ENCODE peak calls at places on chromosomes 5 and 9, in seven cellular contexts. J, L, B, G, W, Y and S are unnamed samples.

GRCh38 chr9:127838375-127839078 is 15.9 kb downstream of the ENG start:
- DNase-seq in B (no peak), Y (peak), W (peak), J (peak), G (no peak), L (peak), S (peak)

GRCh38 chr5:79613571-79613970 is 1.3 kb downstream of the TENT2 start:
- DNase-seq in G (no peak), J (no peak), B (no peak), W (peak), L (no peak), Y (no peak), S (no peak)

GRCh38 chr5:97102010-97102470 is 40.4 kb downstream of the LIX1 start:
- DNase-seq in L (no peak), Y (no peak), W (no peak), B (no peak), J (no peak), G (no peak), S (no peak)

GRCh38 chr5:142421625-142422397 is 97.0 kb upstream of the SPRY4 start:
- DNase-seq in W (no peak), L (no peak), Y (no peak), J (no peak), B (no peak), G (no peak), S (no peak)

GRCh38 chr9:117485176-117485575 is 70.3 kb upstream of the ASTN2 start:
- DNase-seq in B (no peak), L (no peak), Y (no peak), G (no peak), J (no peak), W (peak), S (no peak)

GRCh38 chr5:6545036-6545693 is 87.7 kb downstream of the NSUN2 start:
- DNase-seq in L (no peak), G (no peak), B (no peak), J (no peak), W (no peak), Y (peak), S (no peak)

GRCh38 chr5:151739939-151740335 is 18.5 kb downstream of the ATOX1 start:
- DNase-seq in B (no peak), J (no peak), L (peak), G (no peak), Y (no peak), W (peak), S (peak)

GRCh38 chr9:107214381-107214780 is 68.7 kb upstream of the RAD23B start:
- DNase-seq in L (no peak), Y (no peak), J (no peak), G (no peak), B (no peak), W (peak), S (no peak)

GRCh38 chr5:82312373-82312856 is 34.3 kb upstream of the RPS23 start:
- DNase-seq in B (no peak), J (peak), G (peak), L (peak), Y (peak), W (peak), S (no peak)

GRCh38 chr5:149175346-149176113 is 34.2 kb downstream of the ABLIM3 start:
- DNase-seq in Y (no peak), L (no peak), B (no peak), G (no peak), W (no peak), J (peak), S (no peak)

GRCh38 chr5:172640822-172641358 is at the start of gene NEURL1B:
- DNase-seq in Y (no peak), W (peak), B (no peak), L (no peak), G (peak), J (peak), S (no peak)

GRCh38 chr9:26229324-26230054 is 551.2 kb upstream of the TUSC1 start:
- DNase-seq in B (no peak), G (no peak), W (no peak), J (no peak), L (no peak), Y (no peak), S (no peak)

GRCh38 chr9:108196332-108196731 is 659.5 kb downstream of the ACTL7B start:
- DNase-seq in Y (no peak), G (no peak), W (no peak), J (no peak), B (no peak), L (no peak), S (no peak)

GRCh38 chr5:91160751-91161285 is 222.3 kb downstream of the ARRDC3 start:
- DNase-seq in G (no peak), L (no peak), B (no peak), Y (no peak), W (no peak), J (no peak), S (no peak)

GRCh38 chr9:83061036-83061435 is 1.9 kb downstream of the RASEF start:
- DNase-seq in G (no peak), Y (no peak), L (no peak), W (no peak), J (no peak), B (no peak), S (no peak)
- H3K4me3 ChIP-seq in G (no peak), Y (no peak), L (no peak), W (peak), J (no peak), B (no peak), S (no peak)

GRCh38 chr5:176817369-176817841 is 7.0 kb downstream of the UNC5A start:
- DNase-seq in G (peak), L (no peak), Y (no peak), B (no peak), W (no peak), J (no peak), S (no peak)

GRCh38 chr5:176816791-176817272 is 6.5 kb downstream of the UNC5A start:
- DNase-seq in Y (no peak), J (no peak), B (no peak), G (no peak), L (no peak), W (no peak), S (no peak)

GRCh38 chr5:176819476-176819875 is 9.1 kb downstream of the UNC5A start:
- DNase-seq in B (no peak), W (no peak), G (no peak), Y (no peak), J (no peak), L (no peak), S (no peak)

GRCh38 chr5:176818391-176819098 is 8.2 kb downstream of the UNC5A start:
- DNase-seq in B (peak), W (no peak), J (no peak), Y (no peak), L (no peak), G (no peak), S (no peak)

GRCh38 chr5:176817864-176818377 is 7.6 kb downstream of the UNC5A start:
- DNase-seq in J (no peak), G (peak), Y (no peak), L (no peak), B (no peak), W (no peak), S (no peak)
- H3K4me3 ChIP-seq in J (peak), G (peak), Y (peak), L (peak), B (peak), W (peak), S (peak)

GRCh38 chr5:88680253-88681132 is 202.5 kb downstream of the MEF2C start:
- DNase-seq in G (no peak), W (peak), Y (no peak), L (no peak), J (peak), B (peak), S (no peak)
- H3K4me3 ChIP-seq in G (no peak), W (peak), Y (peak), L (peak), J (no peak), B (peak), S (peak)

DNA sequence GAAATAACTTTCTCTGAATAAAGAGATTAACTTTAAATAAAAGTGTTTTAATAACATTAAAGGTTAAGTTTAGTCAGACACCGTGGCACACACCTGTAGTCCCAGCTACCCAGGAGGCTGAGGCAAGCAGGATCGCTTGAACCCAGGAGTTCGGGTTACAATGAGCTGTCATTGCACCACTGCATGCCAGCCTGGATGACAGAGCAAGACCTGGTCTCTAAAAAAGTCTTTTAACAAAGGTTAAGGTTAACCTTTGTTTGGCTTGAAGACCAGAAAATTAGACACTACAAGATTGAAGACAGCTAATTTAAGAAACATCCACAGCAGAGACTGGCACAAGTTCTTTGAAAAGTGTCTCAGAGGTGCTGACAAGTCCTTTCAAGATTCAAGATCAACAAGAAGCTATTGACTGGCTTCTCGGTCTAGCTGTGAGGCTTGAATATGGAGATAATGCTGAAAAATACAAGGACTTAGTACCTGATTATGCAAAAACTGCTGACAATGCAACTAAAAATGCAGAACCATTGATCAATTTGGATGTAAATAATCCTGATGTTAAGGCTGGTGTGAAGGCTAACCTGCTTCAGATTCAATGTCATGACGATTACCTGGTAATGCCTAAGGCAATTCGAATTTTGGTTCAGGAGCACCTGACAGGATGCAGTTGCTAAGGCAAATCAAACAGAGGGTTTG is 48.8 kb downstream of the FAM81B start:
- DNase-seq in J (no peak), B (no peak), L (no peak), G (no peak), W (no peak), Y (no peak), S (no peak)
- H3K4me3 ChIP-seq in J (no peak), B (no peak), L (no peak), G (no peak), W (no peak), Y (no peak), S (no peak)